ENCODE peak calls at places on chromosomes 2 and 18, in ten cellular contexts. N is PC-9, V is SK-N-SH, D is PC-3, E is GM23248, L is GM23338, T is MM.1S, X is OCI-LY7, H is HCT116, U is Karpas-422. Z is an unnamed sample. For H3K4me1 and H3K9me2, the result is how much of the 10 kb centered on the place peaks cover.

GRCh38 chr2:200966770-200967169 is 3.3 kb upstream of the ORC2 start:
- DNase-seq in N (peak), V (no peak), D (peak), E (peak), L (no peak), T (no peak), X (no peak), H (peak), U (peak), Z (no peak)

GRCh38 chr2:106734165-106734564 is 151.8 kb downstream of the ST6GAL2 start:
- DNase-seq in N (no peak), V (no peak), D (no peak), E (no peak), L (no peak), T (no peak), X (no peak), H (no peak), U (no peak), Z (no peak)

GRCh38 chr2:239466046-239466754 is 65.4 kb upstream of the HDAC4 start:
- DNase-seq in N (no peak), V (no peak), D (no peak), E (peak), L (no peak), T (no peak), X (no peak), H (no peak), U (no peak), Z (no peak)

GRCh38 chr2:118982039-118982438 is 40.0 kb downstream of the MARCO start:
- DNase-seq in N (no peak), V (no peak), D (no peak), E (no peak), L (no peak), T (no peak), X (no peak), H (no peak), U (no peak), Z (no peak)

GRCh38 chr2:28495551-28496284 is at the start of gene PLB1:
- DNase-seq in N (no peak), V (no peak), D (no peak), E (no peak), L (no peak), T (no peak), X (no peak), H (no peak), U (no peak), Z (peak)

GRCh38 chr2:168766600-168766999 is 35.8 kb upstream of the NOSTRIN start:
- DNase-seq in N (no peak), V (no peak), D (peak), E (no peak), L (no peak), T (no peak), X (no peak), H (no peak), U (no peak), Z (no peak)

GRCh38 chr2:9847140-9847539 is 3.9 kb downstream of the TAF1B start:
- DNase-seq in N (peak), V (no peak), D (peak), E (peak), L (no peak), T (no peak), X (no peak), H (no peak), U (no peak), Z (no peak)

GRCh38 chr2:12688898-12689297 is 27.8 kb upstream of the TRIB2 start:
- DNase-seq in N (no peak), V (no peak), D (no peak), E (no peak), L (no peak), T (no peak), X (no peak), H (no peak), U (no peak), Z (no peak)

GRCh38 chr2:234278556-234279286 is 218.2 kb downstream of the ARL4C start:
- DNase-seq in N (no peak), V (no peak), D (no peak), E (no peak), L (no peak), T (no peak), X (no peak), H (no peak), U (no peak), Z (no peak)

GRCh38 chr2:24613154-24613814 is 122.2 kb downstream of the NCOA1 start:
- DNase-seq in N (peak), V (no peak), D (peak), E (peak), L (peak), T (peak), X (peak), H (peak), U (peak), Z (peak)

GRCh38 chr2:237306083-237306786 is 107.7 kb downstream of the COL6A3 start:
- DNase-seq in N (no peak), V (no peak), D (no peak), E (no peak), L (no peak), T (no peak), X (no peak), H (no peak), U (no peak), Z (no peak)

GRCh38 chr2:37365669-37366068 is 21.2 kb downstream of the QPCT start:
- DNase-seq in N (peak), V (no peak), D (peak), E (peak), L (no peak), T (peak), X (no peak), H (no peak), U (no peak), Z (no peak)

GRCh38 chr2:188319845-188320244 is 28.2 kb downstream of the GULP1 start:
- DNase-seq in N (no peak), V (no peak), D (no peak), E (no peak), L (peak), T (no peak), X (no peak), H (no peak), U (no peak), Z (no peak)

GRCh38 chr2:98514096-98514639 is 69.5 kb downstream of the INPP4A start:
- DNase-seq in N (no peak), V (no peak), D (no peak), E (no peak), L (no peak), T (no peak), X (no peak), H (no peak), U (no peak), Z (no peak)

GRCh38 chr2:240705204-240705781 is 13.6 kb downstream of the AQP12A start:
- DNase-seq in N (no peak), V (no peak), D (no peak), E (no peak), L (no peak), T (no peak), X (no peak), H (no peak), U (no peak), Z (no peak)

GRCh38 chr2:29014811-29015414 is 33.8 kb downstream of the TOGARAM2 start:
- DNase-seq in N (peak), V (no peak), D (peak), E (peak), L (no peak), T (no peak), X (no peak), H (no peak), U (no peak), Z (no peak)

GRCh38 chr18:47265197-47265596 is 13.7 kb upstream of the SKOR2 start:
- DNase-seq in N (no peak), V (no peak), D (peak), E (peak), L (no peak), T (no peak), X (no peak), H (no peak), U (no peak), Z (no peak)

GRCh38 chr18:12031836-12032235 is 50.5 kb downstream of the IMPA2 start:
- DNase-seq in N (no peak), V (no peak), D (no peak), E (peak), L (no peak), T (no peak), X (no peak), H (no peak), U (no peak), Z (no peak)

GRCh38 chr18:24544141-24544498 is 83.7 kb downstream of the HRH4 start:
- DNase-seq in N (no peak), V (peak), D (peak), E (peak), L (peak), T (peak), X (peak), H (peak), U (peak), Z (peak)

GRCh38 chr18:50193796-50194622 is 938 bp downstream of the MYO5B start:
- DNase-seq in N (no peak), V (no peak), D (peak), E (no peak), L (peak), T (peak), X (no peak), H (no peak), U (no peak), Z (peak)

GRCh38 chr2:109373791-109374547 is 239.8 kb downstream of the SEPTIN10 start:
- DNase-seq in N (no peak), V (peak), D (no peak), E (no peak), L (no peak), T (no peak), X (no peak), H (no peak), U (no peak), Z (no peak)

GRCh38 chr2:1754461-1755170 is 10.3 kb upstream of the PXDN start:
- DNase-seq in N (peak), V (no peak), D (no peak), E (no peak), L (no peak), T (no peak), X (no peak), H (no peak), U (no peak), Z (no peak)

GRCh38 chr2:62743506-62743905 is 38.0 kb downstream of the EHBP1 start:
- DNase-seq in N (no peak), V (no peak), D (no peak), E (no peak), L (no peak), T (no peak), X (no peak), H (no peak), U (no peak), Z (no peak)

GRCh38 chr2:150846691-150847090 is 359.2 kb upstream of the RND3 start:
- DNase-seq in N (no peak), V (no peak), D (no peak), E (no peak), L (peak), T (no peak), X (no peak), H (no peak), U (no peak), Z (no peak)

GRCh38 chr2:227207573-227207972 is 43.1 kb downstream of the COL4A3 start:
- DNase-seq in N (no peak), V (no peak), D (no peak), E (no peak), L (no peak), T (no peak), X (no peak), H (no peak), U (no peak), Z (no peak)

GRCh38 chr2:121804340-121804739 is 48.9 kb downstream of the TSN start:
- DNase-seq in N (no peak), V (peak), D (no peak), E (no peak), L (peak), T (no peak), X (peak), H (no peak), U (peak), Z (no peak)

GRCh38 chr2:100064592-100065006 is 77.8 kb downstream of the AFF3 start:
- DNase-seq in N (no peak), V (no peak), D (no peak), E (no peak), L (no peak), T (no peak), X (no peak), H (no peak), U (no peak), Z (no peak)

GRCh38 chr2:1869987-1870386 is 125.7 kb upstream of the PXDN start:
- DNase-seq in N (no peak), V (no peak), D (peak), E (peak), L (no peak), T (no peak), X (no peak), H (no peak), U (no peak), Z (no peak)

GRCh38 chr18:34807106-34807796 is 97.2 kb downstream of the DTNA start:
- DNase-seq in N (peak), V (no peak), D (peak), E (no peak), L (peak), T (no peak), X (no peak), H (peak), U (no peak), Z (no peak)

GRCh38 chr2:75053484-75054112 is 95.2 kb downstream of the POLE4 start:
- DNase-seq in N (peak), V (peak), D (peak), E (peak), L (peak), T (peak), X (peak), H (peak), U (peak), Z (peak)

GRCh38 chr2:222888716-222889115 is 27.9 kb downstream of the ACSL3 start:
- DNase-seq in N (no peak), V (no peak), D (no peak), E (no peak), L (no peak), T (no peak), X (no peak), H (no peak), U (no peak), Z (no peak)

GRCh38 chr2:222895143-222895542 is 34.3 kb downstream of the ACSL3 start:
- DNase-seq in N (no peak), V (no peak), D (no peak), E (no peak), L (no peak), T (no peak), X (no peak), H (no peak), U (no peak), Z (no peak)

GRCh38 chr2:222892321-222892720 is 31.5 kb downstream of the ACSL3 start:
- DNase-seq in N (peak), V (no peak), D (no peak), E (no peak), L (no peak), T (no peak), X (no peak), H (no peak), U (no peak), Z (no peak)

GRCh38 chr2:222893716-222894115 is 32.9 kb downstream of the ACSL3 start:
- DNase-seq in N (no peak), V (no peak), D (no peak), E (no peak), L (no peak), T (no peak), X (no peak), H (no peak), U (no peak), Z (no peak)

GRCh38 chr2:222891890-222892289 is 31.1 kb downstream of the ACSL3 start:
- DNase-seq in N (no peak), V (no peak), D (no peak), E (peak), L (no peak), T (no peak), X (no peak), H (no peak), U (no peak), Z (no peak)
- H3K4me1 ChIP-seq in N (under half), V (under half), D (under half), E (under half), L (under half), T (under half), X (under half), H (under half), U (under half), Z (under half)

DNA sequence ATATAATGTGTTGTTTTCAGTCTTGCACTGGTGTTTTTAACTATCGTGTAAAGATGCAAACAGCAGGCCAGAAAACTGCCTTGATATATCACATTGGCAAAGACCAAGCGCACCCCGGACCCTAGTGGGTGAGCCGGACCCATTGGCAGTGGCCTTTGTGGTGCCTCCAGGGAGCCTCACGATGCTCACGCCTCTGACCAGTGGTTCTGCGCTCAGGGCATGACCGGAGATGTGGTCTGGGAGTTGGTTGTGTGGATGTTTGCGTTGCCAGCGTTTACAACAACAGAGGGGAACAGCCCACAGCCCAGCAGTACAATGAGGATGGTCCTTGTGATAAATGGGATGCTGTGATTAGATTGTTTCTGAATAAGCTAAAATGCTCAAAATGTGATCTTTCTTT is 32.6 kb downstream of the NFATC1 start:
- DNase-seq in N (no peak), V (no peak), D (no peak), E (no peak), L (no peak), T (no peak), X (no peak), H (no peak), U (no peak), Z (no peak)
- H3K9me2 ChIP-seq in N (under half), V (under half), D (under half), E (under half), L (under half), T (under half), X (under half), H (under half), U (under half), Z (under half)

GRCh38 chr18:13457327-13457726 is 238.8 kb downstream of the LDLRAD4 start:
- DNase-seq in N (no peak), V (no peak), D (no peak), E (no peak), L (no peak), T (no peak), X (no peak), H (no peak), U (no peak), Z (no peak)
- H3K4me1 ChIP-seq in N (under half), V (under half), D (under half), E (under half), L (under half), T (under half), X (under half), H (under half), U (under half), Z (under half)

GRCh38 chr2:223989206-223989859 is 32.1 kb downstream of the MRPL44 start:
- DNase-seq in N (no peak), V (no peak), D (peak), E (no peak), L (peak), T (no peak), X (no peak), H (peak), U (no peak), Z (no peak)
- H3K9me2 ChIP-seq in N (under half), V (under half), D (under half), E (under half), L (under half), T (under half), X (under half), H (under half), U (under half), Z (under half)

GRCh38 chr18:79465392-79465991 is 69.8 kb downstream of the NFATC1 start:
- DNase-seq in N (no peak), V (no peak), D (no peak), E (no peak), L (peak), T (peak), X (peak), H (no peak), U (peak), Z (peak)
- H3K4me1 ChIP-seq in N (under half), V (under half), D (under half), E (under half), L (under half), T (under half), X (half or more), H (under half), U (half or more), Z (under half)

DNA sequence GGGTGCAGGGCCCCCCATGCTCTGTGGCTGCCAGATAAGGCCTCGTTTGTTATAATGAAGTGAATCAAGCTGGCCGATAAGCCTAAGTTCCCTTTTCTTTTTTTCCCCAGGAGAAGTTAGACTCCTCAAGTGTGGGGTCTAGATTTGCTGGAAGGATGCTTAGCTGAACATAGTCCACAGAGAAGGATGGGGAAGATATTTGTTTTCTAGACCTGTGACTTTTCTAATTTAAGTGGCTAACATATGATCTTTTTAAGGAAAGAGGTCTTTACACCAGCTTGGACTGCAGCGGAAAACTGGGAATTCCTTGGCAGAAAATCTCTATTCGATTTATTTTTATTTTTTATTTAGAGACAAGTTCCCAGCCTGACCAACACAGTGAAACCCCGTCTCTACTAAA is 148.4 kb downstream of the MYCN start:
- DNase-seq in N (no peak), V (no peak), D (no peak), E (no peak), L (no peak), T (no peak), X (no peak), H (no peak), U (no peak), Z (no peak)
- H3K9me2 ChIP-seq in N (under half), V (under half), D (under half), E (under half), L (under half), T (under half), X (under half), H (under half), U (under half), Z (under half)

DNA sequence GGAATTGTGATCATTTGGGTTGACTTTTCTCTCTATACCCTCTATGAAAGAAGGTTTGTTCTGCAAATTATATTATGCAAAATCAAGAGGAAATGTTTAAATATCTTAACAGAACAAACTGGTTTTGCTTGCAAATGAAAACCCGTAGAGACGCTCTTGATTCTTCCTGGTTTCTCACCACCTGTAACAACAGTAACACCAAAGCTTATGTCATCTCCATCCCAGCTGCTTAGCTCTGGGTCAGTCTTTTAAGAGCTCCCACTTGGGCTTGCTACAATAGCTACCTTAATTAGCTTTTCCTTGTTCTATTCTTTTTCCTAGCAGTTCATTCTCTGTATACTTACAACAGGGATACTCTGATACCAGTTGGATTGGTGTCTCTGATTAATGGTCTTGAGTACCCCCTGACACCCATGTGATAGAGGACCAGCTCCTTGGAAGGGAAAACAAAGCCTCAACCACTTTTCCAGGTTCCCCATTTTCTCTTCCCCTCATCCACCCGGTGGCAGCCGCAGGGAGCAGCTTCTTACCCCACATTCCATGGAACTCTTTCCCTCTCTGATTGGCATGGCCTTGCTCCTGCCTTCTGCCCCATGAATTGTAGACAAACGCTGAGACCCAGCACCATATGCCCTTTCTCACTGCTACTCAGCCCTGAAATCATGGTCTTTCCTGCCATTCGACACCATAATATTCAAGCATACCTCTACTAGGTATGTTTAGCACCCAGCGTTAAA is 27.7 kb downstream of the TMEM182 start:
- DNase-seq in N (no peak), V (no peak), D (no peak), E (no peak), L (peak), T (no peak), X (no peak), H (no peak), U (no peak), Z (no peak)
- H3K4me1 ChIP-seq in N (under half), V (under half), D (under half), E (under half), L (under half), T (under half), X (under half), H (under half), U (under half), Z (under half)